ENCODE peak calls at places on chromosome 13, in six cellular contexts. One of them, this sample, is unnamed. For H3K9me3, the result is how much of the 10 kb centered on the place peaks cover.

GRCh38 chr13:60467098-60467497 is 70.1 kb downstream of the TDRD3 start:
- DNase-seq in K562: no peak
- DNase-seq in fibroblast of lung: no peak
- DNase-seq in effector memory CD4-positive, alpha-beta T cell: no peak
- DNase-seq in stomach: no peak
- DNase-seq in cardiac muscle cell: no peak
- DNase-seq in this sample: no peak

GRCh38 chr13:98657506-98658085 is 80.7 kb upstream of the STK24 start:
- DNase-seq in K562: no peak
- DNase-seq in fibroblast of lung: no peak
- DNase-seq in effector memory CD4-positive, alpha-beta T cell: no peak
- DNase-seq in stomach: no peak
- DNase-seq in cardiac muscle cell: no peak
- DNase-seq in this sample: no peak

GRCh38 chr13:107373551-107373950 is 805.6 kb upstream of the ARGLU1 start:
- DNase-seq in K562: no peak
- DNase-seq in fibroblast of lung: peak
- DNase-seq in effector memory CD4-positive, alpha-beta T cell: no peak
- DNase-seq in stomach: no peak
- DNase-seq in cardiac muscle cell: peak
- DNase-seq in this sample: peak

GRCh38 chr13:50745542-50745941 is 98.0 kb downstream of the DLEU7 start:
- DNase-seq in K562: no peak
- DNase-seq in fibroblast of lung: no peak
- DNase-seq in effector memory CD4-positive, alpha-beta T cell: no peak
- DNase-seq in stomach: no peak
- DNase-seq in cardiac muscle cell: no peak
- DNase-seq in this sample: no peak

GRCh38 chr13:52361225-52361624 is 44.7 kb downstream of the THSD1 start:
- DNase-seq in K562: no peak
- DNase-seq in fibroblast of lung: no peak
- DNase-seq in effector memory CD4-positive, alpha-beta T cell: no peak
- DNase-seq in stomach: no peak
- DNase-seq in cardiac muscle cell: no peak
- DNase-seq in this sample: no peak

GRCh38 chr13:107441279-107441678 is 774.1 kb downstream of the LIG4 start:
- DNase-seq in K562: no peak
- DNase-seq in fibroblast of lung: peak
- DNase-seq in effector memory CD4-positive, alpha-beta T cell: no peak
- DNase-seq in stomach: no peak
- DNase-seq in cardiac muscle cell: peak
- DNase-seq in this sample: no peak

GRCh38 chr13:67258482-67258881 is 28.3 kb upstream of the PCDH9 start:
- DNase-seq in K562: no peak
- DNase-seq in fibroblast of lung: no peak
- DNase-seq in effector memory CD4-positive, alpha-beta T cell: no peak
- DNase-seq in stomach: no peak
- DNase-seq in cardiac muscle cell: peak
- DNase-seq in this sample: peak

GRCh38 chr13:62287764-62288163 is 872.1 kb upstream of the PCDH20 start:
- DNase-seq in K562: no peak
- DNase-seq in fibroblast of lung: no peak
- DNase-seq in effector memory CD4-positive, alpha-beta T cell: no peak
- DNase-seq in stomach: no peak
- DNase-seq in cardiac muscle cell: no peak
- DNase-seq in this sample: no peak

GRCh38 chr13:47184311-47184710 is 287.5 kb upstream of the HTR2A start:
- DNase-seq in K562: no peak
- DNase-seq in fibroblast of lung: no peak
- DNase-seq in effector memory CD4-positive, alpha-beta T cell: no peak
- DNase-seq in stomach: no peak
- DNase-seq in cardiac muscle cell: peak
- DNase-seq in this sample: no peak

GRCh38 chr13:99297330-99297729 is 9.9 kb downstream of the GPR183 start:
- DNase-seq in K562: no peak
- DNase-seq in fibroblast of lung: no peak
- DNase-seq in effector memory CD4-positive, alpha-beta T cell: no peak
- DNase-seq in stomach: no peak
- DNase-seq in cardiac muscle cell: no peak
- DNase-seq in this sample: no peak

GRCh38 chr13:82436099-82436585 is 1446.1 kb downstream of the SLITRK1 start:
- DNase-seq in K562: no peak
- DNase-seq in fibroblast of lung: no peak
- DNase-seq in effector memory CD4-positive, alpha-beta T cell: no peak
- DNase-seq in stomach: no peak
- DNase-seq in cardiac muscle cell: no peak
- DNase-seq in this sample: no peak

GRCh38 chr13:48110132-48110868 is 15.4 kb upstream of the MED4 start:
- DNase-seq in K562: no peak
- DNase-seq in fibroblast of lung: no peak
- DNase-seq in effector memory CD4-positive, alpha-beta T cell: no peak
- DNase-seq in stomach: no peak
- DNase-seq in cardiac muscle cell: peak
- DNase-seq in this sample: no peak

GRCh38 chr13:73608731-73609485 is 525.3 kb downstream of the KLF12 start:
- DNase-seq in K562: no peak
- DNase-seq in fibroblast of lung: no peak
- DNase-seq in effector memory CD4-positive, alpha-beta T cell: no peak
- DNase-seq in stomach: no peak
- DNase-seq in cardiac muscle cell: no peak
- DNase-seq in this sample: no peak

GRCh38 chr13:61128850-61129645 is 286.6 kb downstream of the PCDH20 start:
- DNase-seq in K562: no peak
- DNase-seq in fibroblast of lung: no peak
- DNase-seq in effector memory CD4-positive, alpha-beta T cell: no peak
- DNase-seq in stomach: no peak
- DNase-seq in cardiac muscle cell: no peak
- DNase-seq in this sample: no peak

GRCh38 chr13:21703846-21704245 is 33.0 kb downstream of the FGF9 start:
- DNase-seq in K562: no peak
- DNase-seq in fibroblast of lung: no peak
- DNase-seq in effector memory CD4-positive, alpha-beta T cell: no peak
- DNase-seq in stomach: no peak
- DNase-seq in cardiac muscle cell: no peak
- DNase-seq in this sample: no peak

DNA sequence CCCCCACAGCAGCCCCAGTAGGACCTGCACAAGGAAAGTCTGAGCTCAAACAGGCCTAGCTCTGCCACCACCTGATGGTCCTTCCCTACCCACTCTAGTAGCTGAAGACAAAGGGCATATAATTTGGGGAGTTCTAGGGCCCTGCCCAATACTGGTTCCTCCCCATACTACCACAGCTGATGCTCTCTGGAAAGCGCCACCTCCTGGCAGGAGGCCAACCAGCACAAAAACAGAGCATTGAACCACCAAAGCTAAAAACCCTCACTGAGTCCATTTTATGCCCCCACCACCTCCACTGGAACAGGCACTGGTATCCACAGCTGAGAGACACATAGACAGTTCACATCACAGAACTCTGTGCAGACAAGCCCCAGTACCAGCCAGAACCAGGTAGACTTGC is 1276.8 kb downstream of the OLFM4 start:
- DNase-seq in K562: no peak
- DNase-seq in fibroblast of lung: no peak
- DNase-seq in effector memory CD4-positive, alpha-beta T cell: no peak
- DNase-seq in stomach: no peak
- DNase-seq in cardiac muscle cell: no peak
- DNase-seq in this sample: peak
- H3K9me3 ChIP-seq in K562: under half
- H3K9me3 ChIP-seq in fibroblast of lung: under half
- H3K9me3 ChIP-seq in effector memory CD4-positive, alpha-beta T cell: under half
- H3K9me3 ChIP-seq in stomach: under half
- H3K9me3 ChIP-seq in cardiac muscle cell: under half
- H3K9me3 ChIP-seq in this sample: under half

GRCh38 chr13:41144576-41144975 is 12.0 kb upstream of the KBTBD6 start:
- DNase-seq in K562: no peak
- DNase-seq in fibroblast of lung: no peak
- DNase-seq in effector memory CD4-positive, alpha-beta T cell: no peak
- DNase-seq in stomach: no peak
- DNase-seq in cardiac muscle cell: peak
- DNase-seq in this sample: no peak

GRCh38 chr13:41145136-41145908 is 12.7 kb upstream of the KBTBD6 start:
- DNase-seq in K562: no peak
- DNase-seq in fibroblast of lung: peak
- DNase-seq in effector memory CD4-positive, alpha-beta T cell: no peak
- DNase-seq in stomach: no peak
- DNase-seq in cardiac muscle cell: peak
- DNase-seq in this sample: no peak

GRCh38 chr13:41150058-41150457 is 17.5 kb upstream of the KBTBD6 start:
- DNase-seq in K562: no peak
- DNase-seq in fibroblast of lung: no peak
- DNase-seq in effector memory CD4-positive, alpha-beta T cell: no peak
- DNase-seq in stomach: no peak
- DNase-seq in cardiac muscle cell: no peak
- DNase-seq in this sample: no peak

GRCh38 chr13:41152005-41152404 is 19.4 kb upstream of the KBTBD6 start:
- DNase-seq in K562: no peak
- DNase-seq in fibroblast of lung: no peak
- DNase-seq in effector memory CD4-positive, alpha-beta T cell: no peak
- DNase-seq in stomach: no peak
- DNase-seq in cardiac muscle cell: no peak
- DNase-seq in this sample: no peak

GRCh38 chr13:41148421-41149283 is 16.1 kb upstream of the KBTBD6 start:
- DNase-seq in K562: no peak
- DNase-seq in fibroblast of lung: no peak
- DNase-seq in effector memory CD4-positive, alpha-beta T cell: no peak
- DNase-seq in stomach: no peak
- DNase-seq in cardiac muscle cell: no peak
- DNase-seq in this sample: peak
- H3K9me3 ChIP-seq in K562: under half
- H3K9me3 ChIP-seq in fibroblast of lung: under half
- H3K9me3 ChIP-seq in effector memory CD4-positive, alpha-beta T cell: under half
- H3K9me3 ChIP-seq in stomach: half or more
- H3K9me3 ChIP-seq in cardiac muscle cell: under half
- H3K9me3 ChIP-seq in this sample: half or more

DNA sequence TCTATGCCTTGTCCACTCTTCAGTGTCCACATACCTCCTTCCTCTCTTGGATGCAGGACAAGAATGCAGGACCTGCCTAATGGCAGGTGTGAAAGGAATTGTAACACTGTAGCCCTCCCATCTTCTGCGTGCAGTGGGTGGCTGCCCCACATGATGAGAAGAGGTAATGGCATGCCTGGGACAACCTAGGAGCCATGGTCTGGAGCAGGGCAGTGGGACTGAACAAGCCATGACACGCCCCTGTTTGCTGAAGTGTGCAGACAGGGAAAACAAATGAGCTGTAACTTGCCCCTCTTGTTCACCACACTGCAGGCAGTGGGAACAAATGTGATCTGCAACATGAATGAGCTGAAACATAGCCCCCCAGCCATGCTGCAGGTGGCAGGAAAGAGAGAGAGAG is 192.2 kb downstream of the PCDH17 start:
- DNase-seq in K562: no peak
- DNase-seq in fibroblast of lung: no peak
- DNase-seq in effector memory CD4-positive, alpha-beta T cell: no peak
- DNase-seq in stomach: no peak
- DNase-seq in cardiac muscle cell: no peak
- DNase-seq in this sample: no peak
- H3K9me3 ChIP-seq in K562: under half
- H3K9me3 ChIP-seq in fibroblast of lung: under half
- H3K9me3 ChIP-seq in effector memory CD4-positive, alpha-beta T cell: under half
- H3K9me3 ChIP-seq in stomach: under half
- H3K9me3 ChIP-seq in cardiac muscle cell: under half
- H3K9me3 ChIP-seq in this sample: under half

GRCh38 chr13:63684822-63685221 is 2269.2 kb upstream of the PCDH20 start:
- DNase-seq in K562: no peak
- DNase-seq in fibroblast of lung: no peak
- DNase-seq in effector memory CD4-positive, alpha-beta T cell: no peak
- DNase-seq in stomach: no peak
- DNase-seq in cardiac muscle cell: no peak
- DNase-seq in this sample: no peak

GRCh38 chr13:63680704-63681103 is 2265.1 kb upstream of the PCDH20 start:
- DNase-seq in K562: no peak
- DNase-seq in fibroblast of lung: no peak
- DNase-seq in effector memory CD4-positive, alpha-beta T cell: no peak
- DNase-seq in stomach: no peak
- DNase-seq in cardiac muscle cell: no peak
- DNase-seq in this sample: no peak
- H3K9me3 ChIP-seq in K562: under half
- H3K9me3 ChIP-seq in fibroblast of lung: under half
- H3K9me3 ChIP-seq in effector memory CD4-positive, alpha-beta T cell: under half
- H3K9me3 ChIP-seq in stomach: under half
- H3K9me3 ChIP-seq in cardiac muscle cell: under half
- H3K9me3 ChIP-seq in this sample: under half

DNA sequence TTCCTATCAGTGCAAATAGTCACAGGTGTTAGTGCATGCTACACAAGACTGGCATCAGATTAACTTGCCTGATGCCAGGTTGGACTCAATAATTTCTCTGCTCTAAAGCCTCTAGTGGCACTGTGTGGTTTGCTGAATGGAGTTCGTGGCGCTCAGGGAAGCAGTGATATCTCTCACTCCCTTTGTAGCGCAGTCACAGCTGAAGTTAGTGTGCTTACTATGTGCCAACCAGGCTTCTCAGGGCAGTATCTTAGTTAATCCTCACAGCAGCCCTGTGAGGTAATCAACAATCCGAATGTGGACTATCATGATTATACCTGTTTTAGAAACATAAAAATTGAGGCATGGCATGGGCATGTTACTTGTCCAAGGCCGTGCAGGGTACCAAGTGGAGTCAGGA is 190.3 kb downstream of the LMO7 start:
- DNase-seq in K562: no peak
- DNase-seq in fibroblast of lung: no peak
- DNase-seq in effector memory CD4-positive, alpha-beta T cell: no peak
- DNase-seq in stomach: no peak
- DNase-seq in cardiac muscle cell: no peak
- DNase-seq in this sample: no peak
- H3K9me3 ChIP-seq in K562: under half
- H3K9me3 ChIP-seq in fibroblast of lung: under half
- H3K9me3 ChIP-seq in effector memory CD4-positive, alpha-beta T cell: under half
- H3K9me3 ChIP-seq in stomach: under half
- H3K9me3 ChIP-seq in cardiac muscle cell: under half
- H3K9me3 ChIP-seq in this sample: under half

GRCh38 chr13:19090495-19090894 is 91.1 kb downstream of the TUBA3C start:
- DNase-seq in K562: no peak
- DNase-seq in fibroblast of lung: no peak
- DNase-seq in effector memory CD4-positive, alpha-beta T cell: no peak
- DNase-seq in stomach: no peak
- DNase-seq in cardiac muscle cell: no peak
- DNase-seq in this sample: no peak
- H3K9me3 ChIP-seq in K562: under half
- H3K9me3 ChIP-seq in fibroblast of lung: under half
- H3K9me3 ChIP-seq in effector memory CD4-positive, alpha-beta T cell: under half
- H3K9me3 ChIP-seq in stomach: under half
- H3K9me3 ChIP-seq in cardiac muscle cell: under half
- H3K9me3 ChIP-seq in this sample: half or more

This sample was measured in endodermal cell.